ENCODE peak calls at places on chromosomes 3 and 15, in seven cellular contexts. One of them, this sample, is unnamed.

GRCh38 chr3:25843332-25843731 is 53.4 kb downstream of the OXSM start:
- DNase-seq in psoas muscle: no peak
- DNase-seq in A549: no peak
- DNase-seq in GM06990: no peak
- DNase-seq in AG09309: no peak
- DNase-seq in AG10803: no peak
- DNase-seq in PC-3: peak
- DNase-seq in this sample: no peak

GRCh38 chr15:101411085-101411484 is 78.4 kb downstream of the PCSK6 start:
- DNase-seq in AG10803: no peak
- DNase-seq in A549: no peak
- DNase-seq in AG09309: no peak
- DNase-seq in PC-3: no peak
- DNase-seq in psoas muscle: no peak
- DNase-seq in GM06990: no peak
- DNase-seq in this sample: peak

GRCh38 chr3:34534013-34534412 is 735.6 kb downstream of the PDCD6IP start:
- DNase-seq in AG10803: no peak
- DNase-seq in GM06990: no peak
- DNase-seq in A549: no peak
- DNase-seq in AG09309: no peak
- DNase-seq in psoas muscle: no peak
- DNase-seq in PC-3: no peak
- DNase-seq in this sample: no peak

GRCh38 chr15:52013151-52013791 is 5.7 kb upstream of the MAPK6 start:
- DNase-seq in psoas muscle: no peak
- DNase-seq in A549: no peak
- DNase-seq in PC-3: peak
- DNase-seq in GM06990: peak
- DNase-seq in AG09309: no peak
- DNase-seq in AG10803: peak
- DNase-seq in this sample: no peak

GRCh38 chr3:116135462-116135861 is 309.8 kb downstream of the LSAMP start:
- DNase-seq in AG10803: peak
- DNase-seq in A549: no peak
- DNase-seq in psoas muscle: no peak
- DNase-seq in AG09309: no peak
- DNase-seq in GM06990: no peak
- DNase-seq in PC-3: peak
- DNase-seq in this sample: peak

GRCh38 chr3:100403956-100404548 is 2.7 kb downstream of the LNP1 start:
- DNase-seq in AG09309: no peak
- DNase-seq in AG10803: peak
- DNase-seq in psoas muscle: no peak
- DNase-seq in PC-3: no peak
- DNase-seq in A549: no peak
- DNase-seq in GM06990: no peak
- DNase-seq in this sample: no peak

GRCh38 chr3:174462908-174463307 is 396.2 kb upstream of the NAALADL2 start:
- DNase-seq in psoas muscle: no peak
- DNase-seq in A549: no peak
- DNase-seq in GM06990: no peak
- DNase-seq in PC-3: no peak
- DNase-seq in AG09309: no peak
- DNase-seq in AG10803: no peak
- DNase-seq in this sample: no peak

GRCh38 chr15:31470756-31471155 is 144.1 kb downstream of the KLF13 start:
- DNase-seq in AG09309: no peak
- DNase-seq in AG10803: no peak
- DNase-seq in PC-3: no peak
- DNase-seq in psoas muscle: no peak
- DNase-seq in A549: no peak
- DNase-seq in GM06990: no peak
- DNase-seq in this sample: no peak

GRCh38 chr15:42171795-42172194 is 15.4 kb upstream of the PLA2G4F start:
- DNase-seq in A549: no peak
- DNase-seq in PC-3: no peak
- DNase-seq in psoas muscle: no peak
- DNase-seq in GM06990: no peak
- DNase-seq in AG09309: no peak
- DNase-seq in AG10803: no peak
- DNase-seq in this sample: no peak

GRCh38 chr15:62090988-62091387 is 24.2 kb downstream of the C2CD4A start:
- DNase-seq in AG09309: no peak
- DNase-seq in PC-3: no peak
- DNase-seq in A549: no peak
- DNase-seq in psoas muscle: no peak
- DNase-seq in AG10803: no peak
- DNase-seq in GM06990: no peak
- DNase-seq in this sample: no peak

GRCh38 chr3:55951371-55951770 is 464.3 kb upstream of the WNT5A start:
- DNase-seq in A549: no peak
- DNase-seq in psoas muscle: no peak
- DNase-seq in AG10803: no peak
- DNase-seq in AG09309: no peak
- DNase-seq in GM06990: no peak
- DNase-seq in PC-3: no peak
- DNase-seq in this sample: no peak

GRCh38 chr15:87866961-87867360 is 389.6 kb downstream of the NTRK3 start:
- DNase-seq in GM06990: no peak
- DNase-seq in AG10803: no peak
- DNase-seq in psoas muscle: no peak
- DNase-seq in PC-3: no peak
- DNase-seq in A549: no peak
- DNase-seq in AG09309: no peak
- DNase-seq in this sample: no peak

GRCh38 chr3:151753846-151754245 is 20.1 kb downstream of the AADACL2 start:
- DNase-seq in AG10803: no peak
- DNase-seq in psoas muscle: no peak
- DNase-seq in GM06990: no peak
- DNase-seq in AG09309: no peak
- DNase-seq in PC-3: peak
- DNase-seq in A549: no peak
- DNase-seq in this sample: no peak

GRCh38 chr15:78302579-78302978 is 3.2 kb upstream of the SKIC8 start:
- DNase-seq in A549: no peak
- DNase-seq in GM06990: no peak
- DNase-seq in AG10803: peak
- DNase-seq in psoas muscle: no peak
- DNase-seq in PC-3: peak
- DNase-seq in AG09309: peak
- DNase-seq in this sample: no peak

GRCh38 chr3:39216176-39216790 is 23.9 kb upstream of the XIRP1 start:
- DNase-seq in GM06990: peak
- DNase-seq in psoas muscle: no peak
- DNase-seq in AG10803: no peak
- DNase-seq in AG09309: no peak
- DNase-seq in A549: no peak
- DNase-seq in PC-3: no peak
- DNase-seq in this sample: no peak

GRCh38 chr3:108352176-108352575 is 55.8 kb downstream of the HHLA2 start:
- DNase-seq in A549: no peak
- DNase-seq in PC-3: no peak
- DNase-seq in GM06990: no peak
- DNase-seq in AG10803: no peak
- DNase-seq in AG09309: no peak
- DNase-seq in psoas muscle: no peak
- DNase-seq in this sample: no peak

GRCh38 chr3:194058189-194058571 is 77.8 kb upstream of the HES1 start:
- DNase-seq in AG10803: peak
- DNase-seq in PC-3: no peak
- DNase-seq in AG09309: no peak
- DNase-seq in A549: no peak
- DNase-seq in GM06990: peak
- DNase-seq in psoas muscle: peak
- DNase-seq in this sample: peak

DNA sequence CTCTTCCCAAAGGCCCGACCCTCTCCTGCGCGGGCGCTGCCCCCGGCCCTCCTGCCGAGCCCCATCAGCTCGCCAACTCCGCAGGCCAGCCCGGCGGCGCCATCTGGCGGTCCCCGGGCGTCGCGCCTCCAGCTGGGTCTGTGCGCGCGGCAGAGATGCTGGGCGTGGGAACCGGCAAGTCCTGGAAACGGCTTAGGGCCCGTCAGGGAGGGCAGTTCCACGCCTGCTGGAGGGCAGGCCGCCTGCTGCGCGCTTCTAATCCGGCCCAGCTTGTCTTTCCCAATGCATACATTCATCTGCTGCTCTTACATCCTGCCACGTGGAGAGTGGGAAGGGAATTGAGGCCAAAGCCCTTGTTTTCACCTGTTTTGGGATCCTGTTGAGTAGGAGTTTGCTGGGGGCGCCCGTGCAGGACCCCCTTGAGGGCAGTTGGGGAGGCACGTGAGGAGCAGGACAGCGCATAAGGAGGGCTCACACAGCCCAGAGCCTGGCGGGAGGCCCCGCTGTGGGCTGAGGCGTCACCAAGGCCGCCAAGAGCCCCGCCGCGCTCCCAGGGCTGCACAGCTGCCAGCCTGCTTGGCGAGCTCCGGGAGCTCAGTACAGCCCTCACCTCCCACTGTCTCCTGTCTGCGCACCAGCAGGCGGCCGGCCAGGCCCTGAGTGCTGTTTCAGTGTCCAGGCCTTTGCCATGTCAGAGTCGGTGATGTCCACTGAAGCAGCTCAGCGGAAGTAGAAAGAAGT is 165.6 kb downstream of the NSMCE3 start:
- DNase-seq in AG09309: peak
- DNase-seq in psoas muscle: peak
- DNase-seq in A549: peak
- DNase-seq in AG10803: peak
- DNase-seq in GM06990: peak
- DNase-seq in PC-3: peak
- DNase-seq in this sample: peak
- H3K4me3 ChIP-seq in AG09309: peak
- H3K4me3 ChIP-seq in psoas muscle: peak
- H3K4me3 ChIP-seq in A549: no peak
- H3K4me3 ChIP-seq in AG10803: peak
- H3K4me3 ChIP-seq in GM06990: no peak
- H3K4me3 ChIP-seq in PC-3: no peak
- H3K4me3 ChIP-seq in this sample: peak

GRCh38 chr3:106533761-106534160 is 664.9 kb upstream of the CBLB start:
- DNase-seq in A549: no peak
- DNase-seq in GM06990: no peak
- DNase-seq in PC-3: no peak
- DNase-seq in AG10803: no peak
- DNase-seq in AG09309: no peak
- DNase-seq in psoas muscle: no peak
- DNase-seq in this sample: no peak
- H3K4me3 ChIP-seq in A549: no peak
- H3K4me3 ChIP-seq in GM06990: no peak
- H3K4me3 ChIP-seq in PC-3: no peak
- H3K4me3 ChIP-seq in AG10803: no peak
- H3K4me3 ChIP-seq in AG09309: no peak
- H3K4me3 ChIP-seq in psoas muscle: no peak
- H3K4me3 ChIP-seq in this sample: no peak

GRCh38 chr15:67097424-67097823 is 32.0 kb downstream of the SMAD3 start:
- DNase-seq in A549: no peak
- DNase-seq in psoas muscle: no peak
- DNase-seq in GM06990: no peak
- DNase-seq in AG10803: no peak
- DNase-seq in PC-3: no peak
- DNase-seq in AG09309: no peak
- DNase-seq in this sample: no peak

GRCh38 chr15:67096536-67097294 is 31.3 kb downstream of the SMAD3 start:
- DNase-seq in psoas muscle: no peak
- DNase-seq in A549: no peak
- DNase-seq in AG09309: no peak
- DNase-seq in PC-3: peak
- DNase-seq in AG10803: peak
- DNase-seq in GM06990: no peak
- DNase-seq in this sample: no peak

GRCh38 chr15:67100124-67100791 is 34.9 kb downstream of the SMAD3 start:
- DNase-seq in GM06990: no peak
- DNase-seq in A549: no peak
- DNase-seq in AG09309: no peak
- DNase-seq in AG10803: no peak
- DNase-seq in psoas muscle: no peak
- DNase-seq in PC-3: no peak
- DNase-seq in this sample: no peak

GRCh38 chr15:67098768-67099282 is 33.4 kb downstream of the SMAD3 start:
- DNase-seq in A549: no peak
- DNase-seq in AG09309: no peak
- DNase-seq in GM06990: no peak
- DNase-seq in AG10803: peak
- DNase-seq in PC-3: no peak
- DNase-seq in psoas muscle: no peak
- DNase-seq in this sample: no peak

DNA sequence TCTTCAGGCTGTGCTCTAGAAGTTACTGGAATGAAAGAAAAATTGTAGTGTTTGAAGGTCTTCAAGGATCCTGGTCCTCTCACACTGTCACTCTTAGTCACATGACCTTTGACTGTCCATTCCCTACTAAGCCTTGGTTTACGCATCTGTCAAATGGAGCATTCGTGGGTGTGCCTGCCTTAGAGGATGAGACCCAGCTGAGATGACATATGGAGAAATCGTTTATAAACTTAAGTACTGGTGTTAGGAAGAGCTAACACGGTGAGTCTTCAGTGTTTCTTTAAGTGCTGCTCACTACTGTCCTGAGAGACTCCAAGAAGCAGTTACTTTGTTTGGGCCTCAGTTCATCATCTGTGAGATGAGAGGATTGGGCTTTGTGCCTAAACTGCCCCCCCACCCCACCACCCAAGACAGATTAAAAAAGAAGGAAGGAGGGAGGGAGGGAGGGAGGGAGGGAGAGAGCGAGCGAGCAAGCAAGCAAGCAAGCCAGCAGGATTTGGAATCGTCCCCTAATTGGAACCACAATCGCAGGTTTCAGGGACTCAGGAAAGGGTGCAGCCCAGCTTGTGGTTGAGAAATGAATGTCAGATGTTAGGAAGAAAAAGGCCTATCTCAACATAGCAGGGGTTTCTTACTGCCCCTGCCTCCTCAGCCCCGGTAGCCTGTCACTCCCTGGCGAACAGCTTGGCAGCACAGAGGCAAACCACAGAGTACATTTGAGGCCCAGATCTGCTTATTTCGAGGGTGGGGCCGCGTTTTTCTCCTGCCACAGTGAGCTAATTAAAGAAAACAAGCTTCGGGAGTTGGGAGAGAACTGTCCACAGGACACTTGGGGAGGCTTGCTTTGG is 32.7 kb downstream of the SMAD3 start:
- DNase-seq in AG09309: peak
- DNase-seq in GM06990: no peak
- DNase-seq in AG10803: peak
- DNase-seq in A549: no peak
- DNase-seq in PC-3: no peak
- DNase-seq in psoas muscle: peak
- DNase-seq in this sample: peak
- H3K4me3 ChIP-seq in AG09309: peak
- H3K4me3 ChIP-seq in GM06990: no peak
- H3K4me3 ChIP-seq in AG10803: peak
- H3K4me3 ChIP-seq in A549: no peak
- H3K4me3 ChIP-seq in PC-3: no peak
- H3K4me3 ChIP-seq in psoas muscle: peak
- H3K4me3 ChIP-seq in this sample: peak

GRCh38 chr3:66483006-66483928 is 17.6 kb downstream of the LRIG1 start:
- DNase-seq in psoas muscle: peak
- DNase-seq in AG10803: peak
- DNase-seq in PC-3: no peak
- DNase-seq in A549: no peak
- DNase-seq in GM06990: no peak
- DNase-seq in AG09309: no peak
- DNase-seq in this sample: peak
- H3K4me3 ChIP-seq in psoas muscle: peak
- H3K4me3 ChIP-seq in AG10803: no peak
- H3K4me3 ChIP-seq in PC-3: no peak
- H3K4me3 ChIP-seq in A549: no peak
- H3K4me3 ChIP-seq in GM06990: no peak
- H3K4me3 ChIP-seq in AG09309: no peak
- H3K4me3 ChIP-seq in this sample: no peak